ENCODE peak calls at places on chromosome 19, in four cellular contexts. M, H, S and B are unnamed samples.
A peak's percentile ranks its signal among the peaks of the same experiment; 100 is the strongest.

GRCh38 chr19:7602240-7602934 is 6.7 kb downstream of the CAMSAP3 start:
- DNase-seq in M (no peak), H (no peak), S (no peak), B (no peak)

GRCh38 chr19:12937243-12938053 is 961 bp upstream of the CALR start:
- DNase-seq in M (no peak), H (no peak), S (no peak), B (no peak)

GRCh38 chr19:55014714-55015113 is 23.4 kb downstream of the GP6 start:
- DNase-seq in M (no peak), H (no peak), S (no peak), B (no peak)

GRCh38 chr19:45952691-45953505 is 20.8 kb downstream of the NOVA2 start:
- DNase-seq in M (peak; percentile 65), H (no peak), S (peak; percentile 66), B (peak; percentile 55)

GRCh38 chr19:55437410-55437809 is 5.7 kb downstream of the SHISA7 start:
- DNase-seq in M (peak; percentile 60), H (no peak), S (no peak), B (no peak)

GRCh38 chr19:5953034-5953589 is 24.8 kb downstream of the RANBP3 start:
- DNase-seq in M (no peak), H (no peak), S (no peak), B (no peak)

GRCh38 chr19:16208064-16208759 is 10.5 kb downstream of the AP1M1 start:
- DNase-seq in M (no peak), H (peak; percentile 46), S (no peak), B (no peak)

GRCh38 chr19:8261347-8261746 is 46.8 kb downstream of the CD320 start:
- DNase-seq in M (no peak), H (no peak), S (no peak), B (no peak)

GRCh38 chr19:57233207-57233606 is 2.4 kb downstream of the AURKC start:
- DNase-seq in M (no peak), H (no peak), S (no peak), B (no peak)

GRCh38 chr19:13463296-13463695 is 43.0 kb downstream of the CACNA1A start:
- DNase-seq in M (no peak), H (no peak), S (no peak), B (peak; percentile 21)

DNA sequence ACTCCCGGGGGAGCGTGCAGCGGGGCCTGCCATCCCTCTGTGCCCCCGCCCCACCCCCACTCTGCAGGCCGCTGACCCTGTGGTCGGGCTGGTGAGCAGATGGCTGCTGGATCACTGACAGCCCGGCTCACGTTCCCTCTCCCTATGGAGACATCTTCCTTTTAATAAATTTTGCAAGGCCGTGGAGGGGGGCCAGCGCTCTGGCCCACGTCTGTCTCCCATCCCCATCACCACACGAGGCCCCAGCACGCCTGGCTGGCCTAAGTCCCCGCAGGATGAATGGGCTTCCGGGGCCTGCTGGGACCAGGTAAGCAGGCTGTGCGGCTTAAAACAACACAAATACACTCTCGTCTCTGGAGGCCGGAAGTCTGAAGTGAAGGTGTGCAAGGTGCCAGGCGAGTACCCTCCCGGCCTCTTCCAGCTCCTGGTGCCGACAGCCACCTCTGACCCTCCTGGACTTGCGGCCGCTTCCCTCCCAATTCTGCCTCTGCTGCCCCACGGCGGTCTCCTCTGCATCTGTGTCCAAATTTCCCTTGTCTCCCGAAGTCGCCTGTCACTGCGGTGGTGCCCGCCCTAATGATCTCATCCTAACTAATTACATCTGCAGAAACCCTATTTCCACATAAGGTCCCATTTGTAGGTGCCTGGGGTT is 8.3 kb upstream of the PTBP1 start:
- DNase-seq in M (peak; percentile 72), H (no peak), S (no peak), B (no peak)
- TF ChIP-seq CTCF in M (no peak), H (no peak), S (no peak), B (no peak)

DNA sequence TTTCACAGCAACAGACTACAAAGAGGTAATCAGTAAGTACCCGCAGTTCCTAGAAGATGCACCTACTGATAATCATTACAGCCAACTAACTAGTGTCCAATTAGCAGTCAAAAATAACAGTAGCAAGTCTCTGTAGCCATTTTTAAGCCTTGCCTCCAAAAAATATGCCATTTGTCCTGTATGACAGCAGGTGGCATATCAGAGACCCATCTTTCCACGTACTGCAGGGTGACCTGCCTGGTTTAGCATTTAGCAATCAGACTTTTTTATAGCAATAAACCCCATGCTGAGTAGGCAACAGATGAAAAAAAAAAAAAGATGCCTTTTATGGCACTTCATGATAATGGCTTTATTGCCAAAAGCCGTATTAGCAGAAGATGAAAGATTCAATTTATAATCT is 155.3 kb upstream of the LSM14A start:
- DNase-seq in M (no peak), H (no peak), S (no peak), B (no peak)
- TF ChIP-seq CTCF in M (no peak), H (no peak), S (no peak), B (no peak)

GRCh38 chr19:40444181-40445005 is at the start of gene SERTAD3:
- DNase-seq in M (peak; percentile 99), H (peak; percentile 97), S (peak; percentile 98), B (peak; percentile 98)
- TF ChIP-seq CTCF in M (no peak), H (no peak), S (peak; percentile 21), B (peak; percentile 44)

GRCh38 chr19:18291019-18291524 is 9.7 kb upstream of the JUND start:
- DNase-seq in M (no peak), H (peak; percentile 34), S (no peak), B (no peak)
- TF ChIP-seq CTCF in M (no peak), H (no peak), S (no peak), B (no peak)

DNA sequence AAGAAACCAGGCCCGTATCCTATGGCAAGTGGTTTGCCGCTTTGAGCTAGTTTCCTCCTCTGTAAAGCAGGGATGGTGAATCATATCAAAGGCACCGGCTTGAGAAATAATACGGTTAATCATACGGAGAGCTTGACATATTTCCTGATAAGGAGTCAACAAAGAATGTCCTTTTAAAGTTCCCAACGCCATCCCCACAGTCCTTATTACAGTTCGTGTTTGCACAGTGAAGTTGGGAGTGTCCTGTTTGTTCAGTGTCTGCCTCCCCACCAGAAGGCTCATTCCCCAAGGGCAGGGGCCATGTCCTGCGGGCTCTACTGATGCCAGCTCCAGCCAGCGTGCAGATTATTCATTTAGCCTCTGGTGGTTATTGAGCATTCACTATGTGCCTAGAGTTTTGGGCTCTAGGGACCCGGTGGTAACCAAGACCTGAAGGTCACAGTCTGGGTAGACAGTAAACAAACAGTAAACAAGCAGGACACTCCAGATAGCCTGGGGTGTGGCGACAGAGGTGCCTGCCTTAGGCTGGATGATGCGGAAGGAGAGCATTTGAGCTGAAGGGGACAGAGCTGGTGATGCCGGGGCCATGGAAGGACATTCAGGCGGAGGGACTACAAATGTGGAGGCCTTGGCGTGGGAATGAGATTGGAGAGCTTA is 6.3 kb downstream of the GRAMD1A start:
- DNase-seq in M (no peak), H (no peak), S (no peak), B (no peak)
- TF ChIP-seq CTCF in M (no peak), H (no peak), S (no peak), B (no peak)

GRCh38 chr19:14577885-14578427 is 4.9 kb upstream of the CLEC17A start:
- DNase-seq in M (no peak), H (no peak), S (no peak), B (no peak)
- TF ChIP-seq CTCF in M (no peak), H (no peak), S (no peak), B (peak; percentile 29)

GRCh38 chr19:42465827-42466280 is 23.1 kb upstream of the CXCL17 start:
- DNase-seq in M (no peak), H (no peak), S (no peak), B (peak; percentile 79)
- TF ChIP-seq CTCF in M (no peak), H (no peak), S (no peak), B (peak; percentile 58)

DNA sequence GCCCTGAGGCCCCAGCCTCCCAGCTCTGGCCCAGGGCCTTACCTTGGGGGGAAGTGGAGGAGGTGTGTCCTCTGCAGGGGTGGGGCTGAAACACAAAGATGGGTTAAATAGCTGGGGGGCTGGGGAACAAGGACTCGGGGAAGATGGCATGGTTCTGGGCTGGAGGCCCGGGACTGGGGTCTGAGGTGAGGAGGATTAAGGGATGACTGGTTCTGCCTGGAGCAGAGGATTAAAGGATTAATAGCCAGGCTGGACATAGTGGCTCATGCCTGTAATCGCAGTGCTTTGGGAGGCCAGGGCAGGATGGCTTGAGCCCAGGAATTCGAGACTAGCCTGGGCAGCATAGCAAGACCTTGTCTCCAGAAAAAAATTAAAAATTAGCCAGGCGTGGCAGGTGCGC is 11.6 kb downstream of the MAP4K1 start:
- DNase-seq in M (no peak), H (no peak), S (no peak), B (no peak)
- TF ChIP-seq CTCF in M (no peak), H (no peak), S (no peak), B (no peak)

GRCh38 chr19:38319421-38320258 is at the start of gene KCNK6:
- DNase-seq in M (peak; percentile 68), H (peak; percentile 30), S (no peak), B (no peak)

GRCh38 chr19:38324431-38324830 is 4.8 kb downstream of the KCNK6 start:
- DNase-seq in M (no peak), H (no peak), S (no peak), B (no peak)

GRCh38 chr19:38320969-38321339 is 1.3 kb downstream of the KCNK6 start:
- DNase-seq in M (no peak), H (no peak), S (no peak), B (no peak)

GRCh38 chr19:38323276-38323675 is 3.6 kb downstream of the KCNK6 start:
- DNase-seq in M (no peak), H (no peak), S (no peak), B (no peak)

DNA sequence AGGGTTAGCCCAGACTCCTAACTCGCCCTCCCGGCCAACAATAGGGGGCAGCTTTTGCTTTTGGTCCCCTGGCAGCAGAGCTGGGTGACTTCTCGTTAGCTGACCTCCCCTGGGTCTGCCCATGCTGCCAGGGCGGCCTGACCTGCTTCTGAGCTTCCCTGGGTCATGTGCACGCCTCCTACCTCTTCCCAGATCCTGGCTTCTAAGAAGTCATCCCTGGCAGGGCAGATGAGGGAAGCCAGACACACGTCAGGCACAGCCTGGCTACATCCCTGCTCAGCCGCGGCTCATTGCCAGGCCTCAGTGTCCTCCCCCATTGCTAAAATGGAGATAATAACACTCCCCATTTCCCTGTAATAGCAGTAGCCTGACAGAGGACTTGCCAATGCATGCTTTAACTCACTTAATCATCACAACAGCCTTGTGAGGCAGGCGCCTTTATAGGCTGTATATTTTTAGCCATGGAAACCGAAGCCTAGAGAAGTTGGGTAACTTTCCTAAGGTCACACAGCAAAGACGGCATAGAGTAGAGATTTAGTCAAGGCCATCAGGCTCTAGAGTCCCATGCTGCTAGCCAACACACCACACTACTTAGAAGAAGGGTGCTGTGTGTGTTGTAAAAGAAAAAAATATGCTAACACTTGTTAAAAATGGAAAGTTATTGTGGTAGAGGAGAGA is 2.1 kb downstream of the KCNK6 start:
- DNase-seq in M (no peak), H (no peak), S (no peak), B (no peak)
- TF ChIP-seq CTCF in M (no peak), H (no peak), S (no peak), B (no peak)

DNA sequence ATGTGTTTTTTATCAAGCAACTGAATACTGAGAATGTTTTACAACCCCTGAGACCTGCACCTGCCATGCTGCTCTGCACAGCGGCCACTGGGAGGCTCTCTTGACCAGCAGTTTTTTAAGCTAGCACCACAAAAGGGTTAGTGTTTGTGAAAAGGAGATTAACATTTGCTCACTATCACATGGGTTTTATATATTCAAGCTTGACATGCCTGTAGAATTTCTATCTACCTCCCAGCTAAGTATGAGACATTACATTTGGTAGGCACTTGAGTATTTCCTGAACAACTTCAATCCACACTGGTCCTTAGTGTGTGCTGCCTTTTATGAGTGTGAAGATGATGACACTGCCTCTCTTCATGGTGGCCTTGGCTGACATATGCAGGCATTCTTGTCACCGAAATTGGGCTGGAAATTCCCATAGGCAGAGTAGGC is 1238.9 kb downstream of the UQCRFS1 start:
- DNase-seq in M (no peak), H (no peak), S (no peak), B (no peak)
- TF ChIP-seq CTCF in M (peak; percentile 30), H (no peak), S (peak; percentile 60), B (peak; percentile 37)